ENCODE peak calls at places on chromosome 12, in four cellular contexts. V, Q, E and F are unnamed samples.

GRCh38 chr12:1050059-1050707 is 59.2 kb downstream of the ERC1 start:
- DNase-seq in Q (no peak), V (no peak), E (no peak), F (no peak)

GRCh38 chr12:39441963-39442894 is 691 bp downstream of the KIF21A start:
- DNase-seq in E (peak; percentile 58), Q (no peak), V (peak; percentile 49), F (peak; percentile 13)

GRCh38 chr12:122471324-122472226 is 29.2 kb downstream of the ZCCHC8 start:
- DNase-seq in E (no peak), V (peak; percentile 83), Q (no peak), F (peak; percentile 54)

GRCh38 chr12:131153016-131153415 is 199.3 kb downstream of the ADGRD1 start:
- DNase-seq in V (no peak), Q (no peak), E (no peak), F (no peak)

GRCh38 chr12:108930155-108930554 is 50.3 kb downstream of the DAO start:
- DNase-seq in Q (no peak), V (no peak), E (no peak), F (no peak)

GRCh38 chr12:49059385-49060232 is 985 bp downstream of the KMT2D start:
- DNase-seq in E (peak; percentile 34), V (peak; percentile 34), Q (peak; percentile 26), F (peak; percentile 74)

GRCh38 chr12:113424915-113425823 is 3.0 kb downstream of the SDSL start:
- DNase-seq in V (peak; percentile 76), E (peak; percentile 77), Q (peak; percentile 62), F (peak; percentile 77)

GRCh38 chr12:20601668-20602280 is 93.4 kb upstream of the SLCO1C1 start:
- DNase-seq in Q (no peak), E (no peak), V (peak; percentile 79), F (peak; percentile 40)

GRCh38 chr12:75648856-75649255 is 137.4 kb upstream of the KRR1 start:
- DNase-seq in Q (no peak), V (no peak), E (no peak), F (no peak)

GRCh38 chr12:25074113-25074512 is 120.8 kb downstream of the DNAI7 start:
- DNase-seq in Q (no peak), E (no peak), V (no peak), F (no peak)

GRCh38 chr12:19842116-19842515 is 402.8 kb downstream of the AEBP2 start:
- DNase-seq in V (no peak), Q (no peak), E (no peak), F (no peak)

GRCh38 chr12:124369055-124369900 is 74.4 kb downstream of the RFLNA start:
- DNase-seq in E (peak; percentile 93), Q (peak; percentile 86), V (peak; percentile 97), F (peak; percentile 27)

GRCh38 chr12:89756638-89757321 is 48.1 kb upstream of the ATP2B1 start:
- DNase-seq in V (peak; percentile 95), E (no peak), Q (no peak), F (peak; percentile 88)

GRCh38 chr12:19893514-19893913 is 454.2 kb downstream of the AEBP2 start:
- DNase-seq in Q (no peak), V (peak; percentile 32), E (no peak), F (no peak)

GRCh38 chr12:82554529-82554928 is 132.2 kb upstream of the TMTC2 start:
- DNase-seq in V (no peak), Q (no peak), E (no peak), F (no peak)

GRCh38 chr12:121805800-121806555 is 2.2 kb downstream of the SETD1B start:
- DNase-seq in V (peak; percentile 48), E (no peak), Q (no peak), F (peak; percentile 65)

GRCh38 chr12:132393991-132394949 is 64.9 kb upstream of the GALNT9 start:
- DNase-seq in E (no peak), Q (peak; percentile 0), V (peak; percentile 74), F (peak; percentile 23)

GRCh38 chr12:126761420-126761819 is 1505.5 kb upstream of the TMEM132C start:
- DNase-seq in Q (no peak), V (no peak), E (no peak), F (no peak)

DNA sequence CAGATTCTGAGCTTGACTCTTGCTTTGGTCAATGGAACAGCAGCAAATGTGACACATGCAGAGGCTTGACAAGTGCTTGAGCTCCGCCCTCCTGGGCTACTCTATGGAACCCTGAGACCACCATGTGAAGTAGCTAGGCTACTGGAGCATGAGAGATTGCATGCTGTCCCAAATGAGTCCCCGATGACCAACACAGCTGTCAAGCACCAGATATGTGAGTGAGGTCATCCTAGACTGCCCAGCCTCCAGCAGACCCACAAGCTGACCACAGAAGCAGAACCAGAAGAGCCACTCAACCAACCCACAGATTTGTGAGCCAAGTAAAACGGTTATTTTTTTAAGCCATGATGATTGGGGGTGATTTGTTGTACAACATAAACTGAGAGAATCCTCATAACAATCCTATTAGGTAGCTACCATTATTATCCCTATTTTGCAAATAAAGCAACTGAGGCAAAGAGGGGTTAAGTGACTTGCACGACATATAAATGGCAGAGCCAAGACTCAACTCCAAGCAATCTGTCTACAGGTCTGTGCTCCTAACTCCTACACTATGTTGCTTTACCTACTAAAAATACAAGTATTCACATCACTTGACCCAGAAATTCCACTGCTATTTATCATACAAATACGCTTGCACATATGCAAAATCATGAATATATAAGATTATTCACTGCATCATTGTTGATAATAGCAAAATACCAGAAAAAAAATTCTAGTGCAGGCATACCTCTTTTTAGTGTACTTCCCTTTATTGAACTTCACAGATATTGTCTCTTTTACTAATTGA is 136.2 kb downstream of the NDUFA12 start:
- DNase-seq in Q (no peak), V (no peak), E (no peak), F (no peak)
- TF ChIP-seq POLR2A in Q (no peak), V (no peak), E (no peak), F (no peak)

GRCh38 chr12:112419269-112420133 is 754 bp downstream of the PTPN11 start:
- DNase-seq in E (peak; percentile 42), Q (peak; percentile 61), V (peak; percentile 79), F (peak; percentile 74)

GRCh38 chr12:112418248-112418595 is 525 bp upstream of the PTPN11 start:
- DNase-seq in E (peak; percentile 20), Q (no peak), V (no peak), F (peak; percentile 90)

GRCh38 chr12:112420740-112421139 is 2.0 kb downstream of the PTPN11 start:
- DNase-seq in V (no peak), E (no peak), Q (no peak), F (no peak)

GRCh38 chr12:112421363-112421762 is 2.6 kb downstream of the PTPN11 start:
- DNase-seq in Q (no peak), E (no peak), V (no peak), F (no peak)

DNA sequence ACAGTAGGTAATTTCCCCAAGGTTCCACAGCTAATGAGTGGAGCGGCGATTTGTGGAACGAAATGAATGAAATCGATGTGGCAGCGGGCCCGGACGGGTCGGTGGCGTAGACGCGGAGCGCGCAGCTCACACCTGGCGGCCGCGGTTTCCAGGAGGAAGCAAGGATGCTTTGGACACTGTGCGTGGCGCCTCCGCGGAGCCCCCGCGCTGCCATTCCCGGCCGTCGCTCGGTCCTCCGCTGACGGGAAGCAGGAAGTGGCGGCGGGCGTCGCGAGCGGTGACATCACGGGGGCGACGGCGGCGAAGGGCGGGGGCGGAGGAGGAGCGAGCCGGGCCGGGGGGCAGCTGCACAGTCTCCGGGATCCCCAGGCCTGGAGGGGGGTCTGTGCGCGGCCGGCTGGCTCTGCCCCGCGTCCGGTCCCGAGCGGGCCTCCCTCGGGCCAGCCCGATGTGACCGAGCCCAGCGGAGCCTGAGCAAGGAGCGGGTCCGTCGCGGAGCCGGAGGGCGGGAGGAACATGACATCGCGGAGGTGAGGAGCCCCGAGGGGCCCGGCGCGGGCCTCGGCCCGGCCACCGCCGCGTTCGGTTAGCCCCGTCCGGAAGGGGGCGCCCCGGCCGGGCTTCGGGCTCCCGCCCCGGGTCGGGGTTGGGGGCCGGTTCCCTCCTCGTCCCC is at the start of gene PTPN11:
- DNase-seq in V (peak; percentile 89), E (peak; percentile 91), Q (peak; percentile 92), F (peak; percentile 95)
- TF ChIP-seq POLR2A in V (peak; percentile 96), E (peak; percentile 21), Q (peak; percentile 95), F (peak; percentile 97)

DNA sequence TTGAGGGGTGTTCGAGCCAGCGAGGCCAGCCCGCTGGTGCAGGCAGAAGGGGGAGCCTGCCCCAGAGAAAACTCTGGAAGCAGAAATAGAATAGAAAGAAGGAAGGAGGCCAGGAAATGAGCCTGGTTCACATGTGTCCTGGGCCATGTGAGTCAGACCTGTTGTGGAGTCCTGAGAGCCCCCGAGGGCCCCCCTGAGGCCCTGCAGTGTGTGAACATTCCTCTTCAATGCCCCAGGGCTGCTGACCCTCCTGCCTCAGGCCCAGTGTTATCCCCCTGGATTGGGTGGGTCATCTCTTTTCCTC is 174 bp upstream of the LRP1-AS start:
- DNase-seq in Q (no peak), E (no peak), V (no peak), F (no peak)
- TF ChIP-seq POLR2A in Q (no peak), E (no peak), V (no peak), F (no peak)

DNA sequence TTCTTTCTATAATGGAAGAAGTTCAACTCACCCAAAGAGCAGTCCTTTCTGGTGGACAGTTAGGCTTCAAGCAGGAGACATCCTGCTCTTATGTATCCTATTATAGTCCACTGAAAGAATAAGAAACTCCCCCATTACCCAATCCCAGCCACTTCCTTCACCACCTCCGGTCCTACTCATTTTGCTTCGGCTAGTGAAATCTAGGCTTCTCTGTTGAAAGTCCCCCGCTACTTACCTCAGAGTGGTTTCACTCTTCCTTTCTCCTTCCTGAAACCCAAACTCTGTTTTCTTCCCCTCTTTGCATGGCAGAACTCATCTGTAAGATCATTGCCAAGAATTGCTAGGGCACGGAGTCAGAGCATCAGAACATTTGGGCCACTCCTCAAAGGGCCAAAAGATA is at the start of gene GPR84:
- DNase-seq in V (no peak), E (no peak), Q (no peak), F (no peak)
- TF ChIP-seq POLR2A in V (no peak), E (no peak), Q (no peak), F (no peak)

GRCh38 chr12:14841761-14842160 is 1.6 kb downstream of the ART4 start:
- DNase-seq in V (peak; percentile 70), E (no peak), Q (peak; percentile 23), F (peak; percentile 54)
- TF ChIP-seq POLR2A in V (no peak), E (no peak), Q (no peak), F (no peak)

DNA sequence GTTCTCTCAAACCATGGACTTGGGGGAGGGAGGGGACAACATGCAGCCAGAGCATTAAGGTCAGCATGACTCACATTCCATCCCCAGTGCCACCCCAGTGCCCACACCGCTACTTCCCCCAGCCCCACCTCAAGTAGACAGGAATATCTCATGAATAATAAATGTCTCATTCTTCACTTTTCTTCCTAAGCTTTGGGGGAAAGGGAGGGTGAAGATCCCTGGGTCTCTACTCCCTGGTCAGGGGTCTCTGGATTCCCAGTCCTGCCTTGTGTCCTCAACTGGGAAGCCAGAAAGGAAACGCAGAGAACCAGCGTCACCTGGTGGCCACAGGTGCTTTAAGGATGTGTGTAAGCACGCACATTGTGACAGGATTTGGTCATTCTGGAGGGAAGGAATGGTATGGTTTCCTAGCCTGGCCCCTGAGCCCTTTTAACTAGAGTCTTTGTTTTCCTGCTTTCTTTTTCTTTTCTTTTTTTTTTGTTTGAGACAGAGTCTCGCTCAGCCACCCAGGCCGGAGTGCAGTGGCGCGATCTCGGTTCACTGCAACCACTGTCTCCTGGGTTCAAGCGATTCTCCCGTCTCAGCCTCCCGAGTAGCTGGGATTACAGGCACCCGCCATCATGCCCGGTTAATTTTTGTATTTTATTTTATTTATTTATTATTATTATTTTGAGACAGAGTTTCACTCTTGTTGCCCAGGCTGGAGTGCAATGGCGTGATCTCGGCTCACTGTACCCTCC is 3.4 kb downstream of the GPR84 start:
- DNase-seq in Q (peak; percentile 84), E (peak; percentile 92), V (peak; percentile 88), F (peak; percentile 66)
- TF ChIP-seq POLR2A in Q (no peak), E (no peak), V (no peak), F (no peak)

DNA sequence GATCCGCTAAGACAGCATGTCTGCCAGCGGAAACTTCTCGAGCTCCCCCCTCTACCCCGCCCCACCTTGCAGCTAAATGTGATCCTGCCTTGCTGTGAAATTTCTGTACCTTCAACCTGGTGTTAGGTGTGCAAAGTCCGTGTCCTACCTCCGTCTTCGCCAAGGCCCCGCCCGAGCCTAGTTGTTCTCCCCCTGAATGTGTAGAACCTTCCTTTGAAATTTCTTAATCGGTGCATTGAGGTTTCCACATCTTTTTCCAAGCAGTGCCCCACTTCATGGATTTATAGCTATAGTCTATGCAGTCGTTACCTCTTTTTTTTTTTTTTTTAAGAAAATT is 1.0 kb upstream of the HOTAIR start:
- DNase-seq in Q (no peak), V (no peak), E (no peak), F (no peak)
- TF ChIP-seq POLR2A in Q (no peak), V (no peak), E (no peak), F (no peak)